ENCODE peak calls at places on chromosomes 7 and 10, in ten cellular contexts. I is NB4; T is spleen; Y is fibroblast of pulmonary artery; S is nephron progenitor cell; J is GM20000; X is coronary artery; K is CD8-positive, alpha-beta T cell; B is left ventricle myocardium inferior; O is GM12865. N is an unnamed sample.
A peak's percentile ranks its signal among the peaks of the same experiment; 100 is the strongest.

GRCh38 chr10:22932626-22933370 is 4.9 kb downstream of the ARMC3 start:
- DNase-seq in T (no peak), O (no peak), S (no peak), B (no peak), K (no peak), Y (no peak), J (no peak), X (no peak), I (peak; percentile 45), N (no peak)

GRCh38 chr10:109762556-109762955 is 160.8 kb downstream of the XPNPEP1 start:
- DNase-seq in I (no peak), Y (no peak), B (no peak), S (no peak), J (no peak), X (no peak), K (no peak), O (no peak), T (no peak), N (no peak)

GRCh38 chr7:6489612-6490011 is 41.9 kb upstream of the DAGLB start:
- DNase-seq in B (no peak), X (no peak), T (no peak), O (peak; percentile 46), K (no peak), I (peak; percentile 58), J (no peak), Y (no peak), S (no peak), N (no peak)

GRCh38 chr7:118311121-118311803 is 86.8 kb downstream of the ANKRD7 start:
- DNase-seq in S (no peak), X (no peak), J (no peak), O (peak; percentile 23), Y (peak; percentile 43), T (no peak), I (peak; percentile 98), K (no peak), B (no peak), N (no peak)

GRCh38 chr7:71229699-71230098 is 97.8 kb downstream of the GALNT17 start:
- DNase-seq in X (no peak), I (no peak), T (no peak), S (no peak), Y (no peak), K (no peak), B (no peak), J (no peak), O (no peak), N (no peak)

GRCh38 chr7:82808633-82809032 is 354.1 kb downstream of the PCLO start:
- DNase-seq in T (no peak), I (no peak), B (no peak), X (no peak), S (no peak), J (no peak), K (no peak), Y (no peak), O (no peak), N (no peak)

GRCh38 chr10:132878091-132878729 is 64.2 kb downstream of the CFAP46 start:
- DNase-seq in I (no peak), O (no peak), K (peak; percentile 2), X (no peak), S (no peak), T (peak; percentile 57), Y (no peak), J (no peak), B (no peak), N (peak; percentile 41)

GRCh38 chr7:2763607-2764006 is 75.6 kb downstream of the AMZ1 start:
- DNase-seq in Y (no peak), O (no peak), B (no peak), K (no peak), X (no peak), T (no peak), J (no peak), S (no peak), I (no peak), N (no peak)

GRCh38 chr10:5040781-5041470 is 37.3 kb upstream of the AKR1C2 start:
- DNase-seq in S (no peak), B (no peak), Y (peak; percentile 31), T (no peak), I (no peak), J (no peak), O (no peak), K (no peak), X (no peak), N (no peak)

DNA sequence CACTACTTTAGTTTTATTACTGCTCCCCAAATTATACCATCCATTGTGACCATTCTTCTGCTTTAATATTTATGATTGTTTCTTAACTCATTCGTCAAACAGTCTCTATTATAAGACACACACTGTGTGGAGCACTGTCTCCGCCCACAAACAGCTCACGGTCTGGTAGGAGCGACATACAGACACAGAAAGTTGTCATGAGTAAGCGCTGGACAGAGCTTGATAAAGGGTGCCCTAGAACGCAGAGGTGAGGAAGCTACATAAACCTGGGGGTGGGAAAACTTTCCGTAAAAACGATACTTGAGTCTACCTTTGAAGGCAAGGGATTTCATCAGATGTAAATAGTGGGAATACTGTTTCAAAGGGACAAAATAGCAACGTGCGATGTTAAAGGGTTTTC is 207.9 kb downstream of the PHF14 start:
- DNase-seq in T (no peak), O (no peak), K (no peak), I (no peak), J (no peak), X (no peak), S (no peak), Y (no peak), B (no peak), N (no peak)
- TF ChIP-seq CTCF in T (no peak), O (no peak), K (no peak), I (no peak), J (no peak), X (no peak), S (no peak), Y (no peak), B (no peak), N (no peak)

GRCh38 chr7:133203490-133203889 is 49.4 kb upstream of the EXOC4 start:
- DNase-seq in O (no peak), T (no peak), S (no peak), I (no peak), K (no peak), Y (no peak), B (no peak), X (no peak), J (no peak), N (no peak)

DNA sequence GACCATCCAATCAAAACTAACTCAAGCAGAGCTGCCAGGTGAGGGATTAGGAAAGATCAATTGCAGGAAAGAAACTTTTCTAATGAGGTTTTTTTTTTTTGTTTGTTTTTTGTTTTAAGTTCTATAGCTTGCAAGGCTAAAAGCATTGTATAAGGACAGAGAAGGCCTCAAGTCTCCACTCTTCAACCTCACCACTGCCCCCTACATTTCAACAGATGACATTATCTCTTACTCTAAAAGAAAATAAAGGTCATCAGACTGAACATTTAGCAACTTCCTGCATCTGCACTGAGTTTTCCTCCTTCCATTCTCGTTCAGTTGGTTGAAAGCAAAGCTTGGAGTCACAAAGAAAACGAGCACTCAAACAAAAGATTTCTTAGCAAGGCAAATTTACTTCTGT is 45.2 kb upstream of the EXOC4 start:
- DNase-seq in X (no peak), Y (peak; percentile 25), B (no peak), I (peak; percentile 63), S (no peak), J (peak; percentile 16), K (no peak), O (peak; percentile 43), T (no peak), N (no peak)
- TF ChIP-seq CTCF in X (no peak), Y (peak; percentile 17), B (no peak), I (no peak), S (peak; percentile 32), J (peak; percentile 23), K (no peak), O (peak; percentile 25), T (no peak), N (peak; percentile 74)

DNA sequence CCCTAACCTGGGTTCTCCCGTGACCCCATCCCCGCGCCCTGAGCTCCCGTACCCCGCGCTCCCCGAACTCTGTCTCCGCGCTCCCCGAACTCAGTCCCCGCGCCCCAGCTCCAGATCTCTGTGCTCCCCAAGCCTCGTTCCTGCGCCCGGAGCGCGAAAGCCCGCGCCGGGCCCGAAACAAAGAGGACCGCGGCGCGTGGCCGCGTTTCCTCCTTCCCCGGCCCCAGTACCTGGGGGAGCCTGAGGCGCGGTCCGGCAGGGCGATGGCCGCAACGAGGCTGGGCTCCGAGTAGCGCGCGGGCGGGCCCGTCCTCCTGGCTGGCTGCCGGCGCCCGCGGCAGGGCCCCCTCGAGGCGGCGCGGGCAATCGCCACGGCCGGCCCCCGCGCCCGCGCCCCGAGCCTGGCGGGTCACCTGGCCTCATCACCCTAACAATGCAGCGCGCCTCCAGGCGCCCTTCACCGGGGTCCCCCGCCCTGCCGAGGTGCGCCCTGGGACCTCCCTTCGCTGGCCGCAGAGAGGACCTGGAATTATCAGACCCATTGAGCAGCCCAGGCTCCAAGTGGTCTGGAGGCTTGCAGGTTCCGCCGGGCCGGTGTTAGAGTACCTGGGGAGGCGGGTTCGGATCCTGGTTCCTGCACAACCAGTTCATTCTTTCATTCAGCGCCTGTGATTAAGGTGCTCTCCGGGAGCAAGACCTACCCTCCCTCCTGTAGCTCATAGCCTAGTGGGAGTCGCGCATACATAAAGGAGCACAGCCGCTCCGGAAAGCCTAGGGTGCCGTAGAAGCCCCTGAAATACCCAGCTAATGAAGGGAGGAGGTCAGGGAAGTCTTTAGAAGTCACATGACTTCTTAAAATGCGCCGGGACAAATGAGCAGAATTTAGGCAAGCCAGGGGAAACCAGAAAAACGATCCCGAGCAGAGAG is at the start of gene TNS3:
- DNase-seq in K (no peak), I (peak; percentile 50), T (peak; percentile 86), Y (peak; percentile 51), O (no peak), B (peak; percentile 44), X (peak; percentile 75), S (peak; percentile 75), J (peak; percentile 30), N (peak; percentile 85)
- TF ChIP-seq CTCF in K (no peak), I (no peak), T (no peak), Y (no peak), O (no peak), B (peak; percentile 47), X (no peak), S (no peak), J (no peak), N (peak; percentile 59)

GRCh38 chr10:68897336-68897741 is 3.8 kb upstream of the DDX50 start:
- DNase-seq in K (peak; percentile 29), Y (peak; percentile 85), I (peak; percentile 81), O (peak; percentile 65), T (no peak), J (peak; percentile 49), B (no peak), X (no peak), S (peak; percentile 49), N (peak; percentile 84)
- TF ChIP-seq CTCF in K (no peak), Y (peak; percentile 55), I (peak; percentile 34), O (peak; percentile 35), T (no peak), J (peak; percentile 37), B (peak; percentile 67), X (peak; percentile 23), S (peak; percentile 52), N (peak; percentile 84)

GRCh38 chr10:45464958-45465567 is 91.0 kb downstream of the ALOX5 start:
- DNase-seq in S (peak; percentile 79), B (peak; percentile 74), Y (peak; percentile 80), O (peak; percentile 88), X (no peak), I (peak; percentile 84), T (peak; percentile 94), J (peak; percentile 80), K (peak; percentile 80), N (peak; percentile 92)
- TF ChIP-seq CTCF in S (peak; percentile 92), B (peak; percentile 97), Y (peak; percentile 98), O (peak; percentile 99), X (peak; percentile 78), I (peak; percentile 94), T (peak; percentile 85), J (peak; percentile 78), K (peak; percentile 93), N (peak; percentile 99)